ENCODE peak calls at places on chromosomes 2 and 18, in five cellular contexts. V, O, H, G and I are unnamed samples.

GRCh38 chr2:191319181-191319580 is 74.0 kb downstream of the MYO1B start:
- DNase-seq in V (no peak), O (no peak), H (peak), G (peak), I (no peak)

GRCh38 chr18:9719421-9719981 is 11.4 kb downstream of the RAB31 start:
- DNase-seq in V (peak), O (no peak), H (peak), G (peak), I (no peak)

GRCh38 chr2:107405261-107405660 is 421.4 kb upstream of the RGPD4 start:
- DNase-seq in V (no peak), O (no peak), H (no peak), G (no peak), I (no peak)

GRCh38 chr2:168632733-168633132 is 169.7 kb upstream of the NOSTRIN start:
- DNase-seq in V (no peak), O (no peak), H (peak), G (no peak), I (no peak)

GRCh38 chr2:212537311-212538155 is 1.1 kb downstream of the ERBB4 start:
- DNase-seq in V (no peak), O (peak), H (peak), G (peak), I (peak)

GRCh38 chr2:71609958-71610357 is 156.6 kb downstream of the DYSF start:
- DNase-seq in V (no peak), O (no peak), H (peak), G (peak), I (no peak)

GRCh38 chr18:12011962-12012549 is 30.7 kb downstream of the IMPA2 start:
- DNase-seq in V (no peak), O (no peak), H (peak), G (no peak), I (no peak)

GRCh38 chr2:241601841-241602240 is 35.1 kb downstream of the THAP4 start:
- DNase-seq in V (no peak), O (no peak), H (no peak), G (no peak), I (no peak)

GRCh38 chr2:101474752-101475384 is at the start of gene RFX8:
- DNase-seq in V (peak), O (no peak), H (peak), G (peak), I (no peak)

GRCh38 chr2:236180831-236181453 is 12.8 kb upstream of the GBX2 start:
- DNase-seq in V (peak), O (no peak), H (peak), G (peak), I (no peak)

GRCh38 chr2:145158051-145158586 is 638.2 kb upstream of the ZEB2 start:
- DNase-seq in V (peak), O (peak), H (peak), G (peak), I (no peak)

GRCh38 chr2:71716697-71717624 is 263.6 kb downstream of the DYSF start:
- DNase-seq in V (peak), O (peak), H (peak), G (peak), I (no peak)

DNA sequence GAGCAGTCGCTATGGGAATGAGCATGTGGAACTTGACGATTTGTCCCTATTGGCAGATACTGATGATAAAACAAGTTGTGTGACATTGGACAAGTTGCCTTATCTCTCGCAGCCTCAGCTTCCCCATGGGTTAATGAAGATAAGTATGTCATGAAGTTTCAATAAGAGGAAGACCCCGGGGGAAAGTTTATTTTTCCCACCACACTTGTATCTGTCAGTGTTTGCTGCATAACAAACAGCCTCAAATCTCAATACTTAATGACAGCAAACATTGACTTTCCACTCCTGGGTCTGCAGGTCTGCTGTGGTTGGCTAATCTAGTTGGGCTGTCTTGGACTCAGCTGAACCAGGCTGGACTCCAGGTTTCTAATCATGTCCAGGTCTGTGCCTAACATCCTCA is 45.8 kb downstream of the INPP5D start:
- DNase-seq in V (no peak), O (no peak), H (no peak), G (no peak), I (no peak)
- H3K4me3 ChIP-seq in V (no peak), O (no peak), H (no peak), G (no peak), I (no peak)

GRCh38 chr18:71902482-71902881 is 641.7 kb downstream of the CBLN2 start:
- DNase-seq in V (no peak), O (no peak), H (no peak), G (no peak), I (no peak)

GRCh38 chr18:71899183-71899582 is 645.0 kb downstream of the CBLN2 start:
- DNase-seq in V (no peak), O (no peak), H (no peak), G (no peak), I (no peak)

DNA sequence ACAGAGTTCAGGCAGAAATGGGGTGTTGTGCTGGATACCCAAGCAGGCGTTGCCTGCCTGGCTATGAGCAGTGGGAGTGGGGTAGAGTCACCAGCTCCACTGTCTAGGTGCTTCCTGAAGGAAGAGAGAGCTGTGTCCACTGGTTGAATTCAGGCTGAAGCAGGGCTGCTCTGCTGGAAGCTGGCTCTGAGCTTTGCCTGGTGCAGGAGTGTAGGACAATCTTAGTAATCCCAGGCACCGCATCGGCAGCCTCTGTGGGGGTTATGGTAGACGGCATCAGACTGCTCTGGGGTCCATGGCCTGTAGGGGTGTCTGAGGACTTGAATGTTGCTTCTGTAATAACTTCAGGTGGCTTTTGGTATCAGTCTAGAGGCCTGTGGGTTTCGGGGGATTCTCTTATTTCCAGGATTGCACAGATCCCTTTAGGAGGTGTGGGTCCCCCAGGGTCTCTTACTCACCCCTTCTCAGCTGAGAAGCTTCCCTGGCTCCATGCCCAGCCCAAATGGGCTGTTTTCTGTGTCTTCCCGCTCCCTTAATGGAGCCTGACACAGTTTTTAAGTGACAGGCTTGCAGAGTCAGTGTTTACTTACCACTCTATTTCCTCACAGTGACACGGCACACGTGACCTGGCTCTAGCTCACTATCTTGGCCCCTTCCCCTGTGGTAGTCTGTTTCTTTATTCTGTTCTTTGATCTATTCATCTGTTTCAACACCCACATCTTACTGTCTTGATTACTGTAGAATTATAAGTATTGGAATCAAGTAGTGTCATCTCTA is 644.2 kb downstream of the CBLN2 start:
- DNase-seq in V (no peak), O (no peak), H (no peak), G (no peak), I (no peak)
- H3K4me3 ChIP-seq in V (no peak), O (no peak), H (no peak), G (no peak), I (no peak)

GRCh38 chr2:181680055-181680936 is at the start of gene NEUROD1:
- DNase-seq in V (no peak), O (no peak), H (no peak), G (no peak), I (no peak)
- H3K4me3 ChIP-seq in V (peak), O (peak), H (no peak), G (no peak), I (no peak)

GRCh38 chr2:40316631-40317030 is 135.3 kb downstream of the SLC8A1 start:
- DNase-seq in V (no peak), O (no peak), H (peak), G (peak), I (no peak)

GRCh38 chr2:40321224-40321623 is 130.7 kb downstream of the SLC8A1 start:
- DNase-seq in V (no peak), O (no peak), H (no peak), G (no peak), I (no peak)

GRCh38 chr2:40317756-40318155 is 134.1 kb downstream of the SLC8A1 start:
- DNase-seq in V (no peak), O (no peak), H (no peak), G (peak), I (no peak)

GRCh38 chr2:40317047-40317446 is 134.8 kb downstream of the SLC8A1 start:
- DNase-seq in V (no peak), O (no peak), H (peak), G (peak), I (no peak)

DNA sequence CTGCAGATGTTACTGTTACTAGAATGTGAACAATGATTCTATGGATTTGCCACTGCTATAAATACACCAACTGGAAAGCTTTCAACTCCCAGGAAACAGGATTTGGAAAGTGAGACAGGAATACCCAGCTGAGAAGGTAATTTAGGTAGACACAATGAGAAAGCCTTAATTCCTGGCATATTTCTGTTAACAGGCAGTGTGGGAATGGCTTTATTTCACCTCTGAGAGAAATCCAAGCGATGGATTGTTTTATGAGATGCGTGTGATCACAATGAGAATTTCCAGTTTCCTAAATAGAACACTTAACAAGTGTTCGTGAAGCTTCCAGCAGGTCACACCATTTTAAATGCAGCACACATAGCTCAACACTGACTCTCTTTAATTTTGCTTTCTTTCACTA is 133.0 kb downstream of the SLC8A1 start:
- DNase-seq in V (no peak), O (no peak), H (no peak), G (no peak), I (no peak)
- H3K4me3 ChIP-seq in V (no peak), O (no peak), H (no peak), G (no peak), I (no peak)

GRCh38 chr2:190181066-190181681 is 118.6 kb upstream of the MSTN start:
- DNase-seq in V (no peak), O (no peak), H (peak), G (peak), I (no peak)

GRCh38 chr2:190183535-190183934 is 121.0 kb upstream of the MSTN start:
- DNase-seq in V (no peak), O (no peak), H (no peak), G (no peak), I (no peak)

GRCh38 chr2:190180313-190181065 is 118.0 kb upstream of the MSTN start:
- DNase-seq in V (peak), O (peak), H (no peak), G (peak), I (no peak)

GRCh38 chr2:190179754-190180312 is 117.3 kb upstream of the MSTN start:
- DNase-seq in V (no peak), O (no peak), H (no peak), G (no peak), I (no peak)

GRCh38 chr2:190182071-190182524 is 119.6 kb upstream of the MSTN start:
- DNase-seq in V (no peak), O (no peak), H (no peak), G (no peak), I (no peak)
- H3K4me3 ChIP-seq in V (peak), O (peak), H (no peak), G (no peak), I (no peak)

DNA sequence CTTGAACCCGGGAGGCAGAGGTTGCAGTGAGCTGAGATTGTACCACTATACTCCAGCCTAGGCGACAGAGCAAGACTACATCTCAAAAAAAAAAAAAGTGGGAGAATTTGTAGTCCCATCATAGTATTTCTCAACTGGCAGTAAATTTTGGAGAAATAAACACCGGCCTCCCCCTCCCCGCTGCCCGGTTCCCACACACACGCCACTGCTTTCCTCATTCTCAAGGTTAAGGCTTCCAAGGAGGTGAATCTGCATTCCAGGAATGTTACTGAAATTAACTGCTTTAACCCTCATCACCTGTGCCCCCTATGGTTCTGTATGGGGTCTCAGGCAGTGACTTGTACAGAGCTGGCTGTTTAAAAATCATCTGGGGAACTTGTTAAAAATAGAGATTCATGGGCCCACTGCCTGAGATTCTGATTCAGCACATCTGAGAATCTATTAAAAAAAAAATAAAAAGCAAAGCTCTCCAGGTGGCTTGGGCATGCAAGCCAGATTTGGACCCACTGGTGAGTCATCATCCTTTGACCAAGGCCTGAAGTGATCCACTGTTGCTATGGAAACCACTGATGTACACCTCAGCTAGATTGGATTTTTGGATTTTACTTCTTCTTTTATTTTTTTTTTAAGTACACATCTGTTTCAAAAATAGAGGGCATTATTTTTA is 50.1 kb downstream of the MRPL35 start:
- DNase-seq in V (no peak), O (no peak), H (peak), G (peak), I (no peak)
- H3K4me3 ChIP-seq in V (no peak), O (no peak), H (no peak), G (no peak), I (no peak)

GRCh38 chr2:232361646-232362045 is 16.9 kb upstream of the ALPP start:
- DNase-seq in V (no peak), O (no peak), H (no peak), G (no peak), I (peak)
- H3K4me3 ChIP-seq in V (no peak), O (no peak), H (no peak), G (no peak), I (no peak)